ENCODE peak calls at places on chromosomes 13 and 19, in six cellular contexts. L, N, I, D, Z and R are unnamed samples.

GRCh38 chr13:42057918-42058530 is 9.6 kb downstream of the DGKH start:
- ATAC-seq in L (no peak), N (no peak), D (no peak), I (no peak), Z (no peak), R (no peak)

GRCh38 chr19:4264812-4265211 is 14.3 kb upstream of the SHD start:
- ATAC-seq in D (no peak), Z (no peak), N (no peak), I (no peak), L (no peak), R (no peak)

GRCh38 chr13:24097667-24098066 is 62.9 kb upstream of the SPATA13 start:
- ATAC-seq in I (no peak), N (no peak), D (no peak), Z (no peak), L (no peak), R (no peak)

GRCh38 chr13:94612050-94612449 is 10.4 kb downstream of the GPR180 start:
- ATAC-seq in N (no peak), L (no peak), Z (no peak), D (no peak), I (no peak), R (no peak)

GRCh38 chr13:106963151-106963550 is 395.2 kb upstream of the ARGLU1 start:
- ATAC-seq in L (no peak), I (no peak), Z (no peak), D (no peak), N (no peak), R (no peak)

GRCh38 chr13:22200469-22200868 is 529.6 kb downstream of the FGF9 start:
- ATAC-seq in I (no peak), N (no peak), L (no peak), D (no peak), Z (no peak), R (no peak)

GRCh38 chr13:73223372-73223781 is 164.6 kb downstream of the KLF5 start:
- ATAC-seq in D (no peak), L (no peak), I (no peak), Z (no peak), N (no peak), R (no peak)

GRCh38 chr19:45103625-45104319 is 10.8 kb downstream of the PPP1R37 start:
- ATAC-seq in N (no peak), D (peak; percentile 9), I (no peak), Z (peak; percentile 87), L (no peak), R (no peak)

GRCh38 chr13:95614641-95615245 is 29.8 kb downstream of the DZIP1 start:
- ATAC-seq in I (no peak), Z (no peak), L (no peak), N (no peak), D (no peak), R (no peak)

GRCh38 chr13:94712812-94713555 is 639 bp upstream of the SOX21 start:
- ATAC-seq in Z (peak; percentile 81), N (peak; percentile 27), L (no peak), I (no peak), D (peak; percentile 72), R (peak; percentile 29)

GRCh38 chr19:6233827-6234511 is 45.8 kb downstream of the MLLT1 start:
- ATAC-seq in I (peak; percentile 49), D (peak; percentile 74), Z (peak; percentile 68), L (no peak), N (no peak), R (peak; percentile 61)

GRCh38 chr13:51819544-51819943 is 15.6 kb upstream of the DHRS12 start:
- ATAC-seq in I (no peak), N (no peak), D (no peak), Z (no peak), L (no peak), R (no peak)

GRCh38 chr19:16104722-16105121 is 7.0 kb upstream of the RAB8A start:
- ATAC-seq in D (no peak), I (no peak), Z (no peak), N (no peak), L (no peak), R (no peak)

GRCh38 chr19:4742717-4743646 is 19.3 kb upstream of the DPP9 start:
- ATAC-seq in L (no peak), N (no peak), Z (no peak), I (peak; percentile 4), D (peak; percentile 9), R (peak; percentile 27)

GRCh38 chr13:94169783-94170513 is 309.5 kb downstream of the DCT start:
- ATAC-seq in I (peak; percentile 42), N (no peak), L (no peak), D (peak; percentile 21), Z (peak; percentile 81), R (peak; percentile 60)

GRCh38 chr13:78777973-78778372 is 119.0 kb upstream of the OBI1 start:
- ATAC-seq in N (no peak), I (no peak), D (no peak), Z (no peak), L (no peak), R (no peak)

GRCh38 chr19:38440592-38440991 is 7.1 kb downstream of the RYR1 start:
- ATAC-seq in L (no peak), I (no peak), D (no peak), Z (no peak), N (no peak), R (no peak)

GRCh38 chr19:5782322-5782721 is 2.2 kb downstream of the PRR22 start:
- ATAC-seq in Z (peak; percentile 4), D (no peak), L (no peak), N (peak; percentile 23), I (no peak), R (no peak)

GRCh38 chr19:39827216-39827615 is 6.7 kb downstream of the DYRK1B start:
- ATAC-seq in D (no peak), N (no peak), Z (no peak), L (no peak), I (no peak), R (no peak)

GRCh38 chr19:28009696-28010095 is 1203.3 kb downstream of the UQCRFS1 start:
- ATAC-seq in Z (peak; percentile 94), I (no peak), N (no peak), L (no peak), D (peak; percentile 44), R (no peak)

GRCh38 chr19:42561512-42561911 is 33.2 kb downstream of the CEACAM8 start:
- ATAC-seq in D (no peak), I (no peak), N (peak; percentile 37), Z (no peak), L (no peak), R (no peak)

GRCh38 chr19:18298601-18299000 is 17.2 kb upstream of the JUND start:
- ATAC-seq in Z (no peak), N (no peak), L (no peak), I (no peak), D (no peak), R (no peak)

GRCh38 chr19:18301718-18302111 is 20.3 kb upstream of the JUND start:
- ATAC-seq in I (no peak), Z (no peak), L (no peak), D (no peak), N (no peak), R (no peak)

GRCh38 chr19:18297308-18297707 is 15.9 kb upstream of the JUND start:
- ATAC-seq in D (no peak), L (no peak), N (no peak), I (no peak), Z (no peak), R (no peak)

GRCh38 chr19:18300930-18301717 is 19.7 kb upstream of the JUND start:
- ATAC-seq in D (peak; percentile 73), L (no peak), I (peak; percentile 74), N (peak; percentile 55), Z (peak; percentile 66), R (peak; percentile 73)

GRCh38 chr19:18299654-18300053 is 18.2 kb upstream of the JUND start:
- ATAC-seq in L (no peak), I (no peak), Z (no peak), N (no peak), D (no peak), R (no peak)
- H3K4me1 ChIP-seq in L (peaks cover 35% of the 10 kb centered on the region), I (peaks cover 27% of the 10 kb centered on the region), Z (peaks cover 8% of the 10 kb centered on the region), N (peaks cover 39% of the 10 kb centered on the region), D (peaks cover 33% of the 10 kb centered on the region), R (no peaks in the 10 kb centered on the region)

GRCh38 chr19:19039901-19040300 is 6.5 kb downstream of the ARMC6 start:
- ATAC-seq in L (peak; percentile 43), Z (no peak), I (no peak), N (no peak), D (no peak), R (no peak)
- H3K27ac ChIP-seq in L (no peak overlapping the region), Z (peak overlapping the region; percentile 13), I (no peak overlapping the region), N (no peak overlapping the region), D (no peak overlapping the region), R (peak overlapping the region; percentile 64)

GRCh38 chr19:10662384-10663251 is 8.5 kb downstream of the ILF3 start:
- ATAC-seq in Z (peak; percentile 38), L (no peak), I (no peak), N (no peak), D (peak; percentile 17), R (no peak)
- H3K4me1 ChIP-seq in Z (peaks cover 14% of the 10 kb centered on the region), L (peaks cover 47% of the 10 kb centered on the region), I (peaks cover 16% of the 10 kb centered on the region), N (peaks cover 27% of the 10 kb centered on the region), D (peaks cover 48% of the 10 kb centered on the region), R (no peaks in the 10 kb centered on the region)

GRCh38 chr13:44489751-44490150 is 86.4 kb downstream of the TSC22D1 start:
- ATAC-seq in Z (no peak), L (no peak), I (no peak), N (no peak), D (no peak), R (no peak)

GRCh38 chr13:44487989-44488388 is 88.1 kb downstream of the TSC22D1 start:
- ATAC-seq in I (no peak), L (no peak), Z (no peak), D (no peak), N (no peak), R (no peak)

DNA sequence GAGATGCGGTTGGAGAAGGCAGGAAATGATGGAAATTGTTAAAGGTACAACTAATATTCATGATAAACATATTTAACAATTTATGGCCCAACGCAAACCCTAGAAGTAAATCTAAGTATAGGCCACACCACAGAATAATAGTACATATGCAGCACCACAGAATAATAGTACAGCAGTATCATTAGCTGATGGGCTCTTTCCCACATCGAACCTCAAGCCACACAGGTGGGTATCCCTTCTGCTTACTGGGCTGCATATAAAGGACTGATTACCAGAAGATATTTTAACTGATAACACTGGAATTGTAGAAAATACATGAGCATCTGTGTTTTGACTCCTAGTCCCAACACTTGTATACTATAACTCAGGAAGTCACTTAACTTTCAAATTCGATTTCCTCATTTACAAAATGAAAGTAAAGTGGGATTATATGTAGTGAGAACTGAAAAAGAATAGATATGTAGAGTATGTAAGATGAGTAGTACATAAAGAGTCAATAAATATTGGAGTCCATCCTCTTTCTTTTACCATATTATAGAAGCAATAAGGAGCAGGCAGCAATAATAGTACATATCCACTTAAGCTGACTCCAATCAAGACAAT is 91.5 kb downstream of the TSC22D1 start:
- ATAC-seq in I (peak; percentile 17), Z (no peak), L (no peak), D (no peak), N (no peak), R (no peak)
- H3K27ac ChIP-seq in I (peak overlapping the region; percentile 35), Z (no peak overlapping the region), L (no peak overlapping the region), D (no peak overlapping the region), N (no peak overlapping the region), R (no peak overlapping the region)